ENCODE peak calls at places on chromosomes 5 and 9, in nine cellular contexts. C is GM13976; R is stimulated activated CD4-positive, alpha-beta T cell treated with anti-CD3 and anti-CD28 coated beads, Interleukin-2, amount 100 ng/mL, for 48 hours; E is CD4-positive, alpha-beta memory T cell; J is neural crest cell; N is astrocyte of the cerebellum; B is NCI-H2081; L is tibial artery; O is fibroblast of pulmonary artery. Z is an unnamed sample.

GRCh38 chr5:123351315-123351714 is 71.9 kb downstream of the CEP120 start:
- DNase-seq in C (no peak), R (no peak), E (no peak), J (no peak), N (no peak), B (no peak), L (no peak), O (no peak), Z (no peak)

GRCh38 chr9:86751956-86752355 is 195.3 kb downstream of the GAS1 start:
- DNase-seq in C (no peak), R (no peak), E (no peak), J (no peak), N (no peak), B (no peak), L (no peak), O (no peak), Z (no peak)

GRCh38 chr9:17204611-17205165 is 69.8 kb downstream of the CNTLN start:
- DNase-seq in C (no peak), R (no peak), E (no peak), J (no peak), N (no peak), B (no peak), L (no peak), O (no peak), Z (no peak)

GRCh38 chr9:87212563-87213154 is 265.4 kb upstream of the GAS1 start:
- DNase-seq in C (no peak), R (no peak), E (no peak), J (no peak), N (peak), B (no peak), L (no peak), O (no peak), Z (no peak)

GRCh38 chr5:66757219-66757833 is 161.1 kb downstream of the MAST4 start:
- DNase-seq in C (peak), R (no peak), E (peak), J (no peak), N (peak), B (peak), L (peak), O (peak), Z (no peak)

GRCh38 chr5:154653418-154653763 is 101.8 kb upstream of the LARP1 start:
- DNase-seq in C (no peak), R (no peak), E (no peak), J (no peak), N (no peak), B (no peak), L (no peak), O (no peak), Z (no peak)

GRCh38 chr9:37415011-37415719 is 7.3 kb upstream of the GRHPR start:
- DNase-seq in C (peak), R (peak), E (peak), J (peak), N (peak), B (peak), L (peak), O (peak), Z (peak)

GRCh38 chr5:176575066-176575465 is 25.9 kb downstream of the CDHR2 start:
- DNase-seq in C (no peak), R (no peak), E (no peak), J (no peak), N (no peak), B (no peak), L (no peak), O (no peak), Z (no peak)

GRCh38 chr9:15249042-15249818 is 57.8 kb downstream of the TTC39B start:
- DNase-seq in C (no peak), R (no peak), E (no peak), J (no peak), N (peak), B (no peak), L (no peak), O (peak), Z (peak)

GRCh38 chr5:140926903-140927573 is 939 bp downstream of the PCDHAC1 start:
- DNase-seq in C (no peak), R (no peak), E (no peak), J (no peak), N (no peak), B (peak), L (no peak), O (no peak), Z (peak)

GRCh38 chr5:109016300-109016699 is 268.6 kb downstream of the FER start:
- DNase-seq in C (no peak), R (no peak), E (no peak), J (no peak), N (no peak), B (no peak), L (no peak), O (peak), Z (no peak)

Z was measured in heart right ventricle.